ENCODE peak calls at places on chromosome 15, in six cellular contexts. One of them, this sample, is unnamed.

GRCh38 chr15:33963831-33964664 is 4.2 kb upstream of the CHRM5 start:
- DNase-seq in GM13977: peak
- DNase-seq in uterus: no peak
- DNase-seq in nephron progenitor cell: no peak
- DNase-seq in neural crest cell: no peak
- DNase-seq in astrocyte of the spinal cord: peak
- DNase-seq in this sample: no peak

GRCh38 chr15:96314508-96314907 is 16.0 kb upstream of the NR2F2 start:
- DNase-seq in GM13977: no peak
- DNase-seq in neural crest cell: no peak
- DNase-seq in astrocyte of the spinal cord: no peak
- DNase-seq in nephron progenitor cell: no peak
- DNase-seq in uterus: no peak
- DNase-seq in this sample: no peak

GRCh38 chr15:35626531-35626930 is 80.6 kb upstream of the DPH6 start:
- DNase-seq in astrocyte of the spinal cord: no peak
- DNase-seq in GM13977: no peak
- DNase-seq in uterus: no peak
- DNase-seq in neural crest cell: no peak
- DNase-seq in nephron progenitor cell: no peak
- DNase-seq in this sample: no peak

GRCh38 chr15:60006203-60006782 is 2.2 kb downstream of the FOXB1 start:
- DNase-seq in neural crest cell: no peak
- DNase-seq in GM13977: peak
- DNase-seq in uterus: no peak
- DNase-seq in astrocyte of the spinal cord: no peak
- DNase-seq in nephron progenitor cell: peak
- DNase-seq in this sample: peak

GRCh38 chr15:89177633-89178306 is 43.6 kb downstream of the RLBP1 start:
- DNase-seq in GM13977: peak
- DNase-seq in uterus: peak
- DNase-seq in neural crest cell: peak
- DNase-seq in nephron progenitor cell: peak
- DNase-seq in astrocyte of the spinal cord: peak
- DNase-seq in this sample: peak

GRCh38 chr15:34584321-34584668 is 844 bp upstream of the GOLGA8B start:
- DNase-seq in nephron progenitor cell: peak
- DNase-seq in uterus: no peak
- DNase-seq in GM13977: peak
- DNase-seq in neural crest cell: no peak
- DNase-seq in astrocyte of the spinal cord: no peak
- DNase-seq in this sample: no peak

GRCh38 chr15:80194914-80195313 is 42.1 kb downstream of the FAH start:
- DNase-seq in neural crest cell: no peak
- DNase-seq in uterus: no peak
- DNase-seq in GM13977: no peak
- DNase-seq in astrocyte of the spinal cord: no peak
- DNase-seq in nephron progenitor cell: no peak
- DNase-seq in this sample: no peak

GRCh38 chr15:88080616-88081015 is 175.9 kb downstream of the NTRK3 start:
- DNase-seq in nephron progenitor cell: no peak
- DNase-seq in GM13977: no peak
- DNase-seq in neural crest cell: no peak
- DNase-seq in astrocyte of the spinal cord: no peak
- DNase-seq in uterus: no peak
- DNase-seq in this sample: no peak

GRCh38 chr15:25053000-25053815 is 98.4 kb downstream of the SNRPN start:
- DNase-seq in neural crest cell: no peak
- DNase-seq in uterus: no peak
- DNase-seq in nephron progenitor cell: no peak
- DNase-seq in GM13977: no peak
- DNase-seq in astrocyte of the spinal cord: no peak
- DNase-seq in this sample: no peak

GRCh38 chr15:78075490-78076230 is 1.9 kb downstream of the TBC1D2B start:
- DNase-seq in uterus: peak
- DNase-seq in neural crest cell: no peak
- DNase-seq in GM13977: no peak
- DNase-seq in nephron progenitor cell: peak
- DNase-seq in astrocyte of the spinal cord: peak
- DNase-seq in this sample: peak

GRCh38 chr15:88497109-88497761 is 29.7 kb downstream of the MRPS11 start:
- DNase-seq in nephron progenitor cell: no peak
- DNase-seq in GM13977: no peak
- DNase-seq in astrocyte of the spinal cord: no peak
- DNase-seq in neural crest cell: no peak
- DNase-seq in uterus: no peak
- DNase-seq in this sample: no peak

GRCh38 chr15:71245588-71245987 is 130.3 kb downstream of the THSD4 start:
- DNase-seq in GM13977: no peak
- DNase-seq in nephron progenitor cell: no peak
- DNase-seq in uterus: no peak
- DNase-seq in neural crest cell: no peak
- DNase-seq in astrocyte of the spinal cord: no peak
- DNase-seq in this sample: no peak

GRCh38 chr15:67882487-67883227 is 42.8 kb upstream of the RNU6-1 start:
- DNase-seq in neural crest cell: no peak
- DNase-seq in GM13977: peak
- DNase-seq in nephron progenitor cell: no peak
- DNase-seq in astrocyte of the spinal cord: no peak
- DNase-seq in uterus: peak
- DNase-seq in this sample: no peak

GRCh38 chr15:79474252-79474651 is 42.1 kb downstream of the MINAR1 start:
- DNase-seq in uterus: no peak
- DNase-seq in astrocyte of the spinal cord: peak
- DNase-seq in GM13977: no peak
- DNase-seq in nephron progenitor cell: no peak
- DNase-seq in neural crest cell: no peak
- DNase-seq in this sample: no peak

GRCh38 chr15:20340931-20341661 is 200.5 kb downstream of the GOLGA6L6 start:
- DNase-seq in uterus: peak
- DNase-seq in nephron progenitor cell: peak
- DNase-seq in neural crest cell: peak
- DNase-seq in GM13977: peak
- DNase-seq in astrocyte of the spinal cord: peak
- DNase-seq in this sample: peak

GRCh38 chr15:57148236-57148635 is 228.1 kb upstream of the CGNL1 start:
- DNase-seq in uterus: no peak
- DNase-seq in astrocyte of the spinal cord: no peak
- DNase-seq in nephron progenitor cell: no peak
- DNase-seq in neural crest cell: no peak
- DNase-seq in GM13977: no peak
- DNase-seq in this sample: no peak

GRCh38 chr15:89805241-89806216 is 9.1 kb downstream of the ANPEP start:
- DNase-seq in neural crest cell: no peak
- DNase-seq in nephron progenitor cell: no peak
- DNase-seq in astrocyte of the spinal cord: no peak
- DNase-seq in uterus: no peak
- DNase-seq in GM13977: no peak
- DNase-seq in this sample: no peak

GRCh38 chr15:56969265-56969895 is 50.9 kb downstream of the TCF12 start:
- DNase-seq in nephron progenitor cell: no peak
- DNase-seq in uterus: no peak
- DNase-seq in neural crest cell: no peak
- DNase-seq in astrocyte of the spinal cord: no peak
- DNase-seq in GM13977: no peak
- DNase-seq in this sample: no peak

GRCh38 chr15:66472176-66472999 is 25.2 kb downstream of the SNAPC5 start:
- DNase-seq in uterus: no peak
- DNase-seq in nephron progenitor cell: no peak
- DNase-seq in GM13977: peak
- DNase-seq in astrocyte of the spinal cord: peak
- DNase-seq in neural crest cell: no peak
- DNase-seq in this sample: no peak

GRCh38 chr15:47786371-47786770 is 69.1 kb downstream of the SEMA6D start:
- DNase-seq in neural crest cell: no peak
- DNase-seq in nephron progenitor cell: no peak
- DNase-seq in GM13977: no peak
- DNase-seq in uterus: no peak
- DNase-seq in astrocyte of the spinal cord: no peak
- DNase-seq in this sample: no peak

DNA sequence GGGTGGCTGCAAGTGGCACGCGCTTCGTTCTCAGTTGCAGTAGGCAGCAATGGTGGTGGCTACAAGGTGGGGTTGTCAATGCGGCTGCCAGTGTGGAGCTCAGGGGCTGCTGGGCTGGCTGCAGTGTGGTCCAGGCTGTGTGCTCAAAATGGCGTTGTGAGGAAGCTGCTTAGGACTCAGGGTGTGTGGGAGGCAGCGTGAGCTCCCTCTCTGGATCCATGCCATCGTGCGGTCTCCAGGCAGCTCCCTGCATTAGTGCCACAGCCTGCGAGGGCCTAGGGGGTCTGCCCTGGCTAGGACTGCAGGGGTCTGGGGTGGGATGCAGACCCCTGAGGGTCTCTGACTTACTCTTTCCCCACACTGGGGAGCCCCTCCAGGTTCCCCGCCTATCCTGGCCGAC is 397.2 kb downstream of the OCA2 start:
- DNase-seq in astrocyte of the spinal cord: no peak
- DNase-seq in uterus: no peak
- DNase-seq in GM13977: no peak
- DNase-seq in nephron progenitor cell: no peak
- DNase-seq in neural crest cell: no peak
- DNase-seq in this sample: no peak
- TF ChIP-seq CTCF in astrocyte of the spinal cord: no peak
- TF ChIP-seq CTCF in uterus: no peak
- TF ChIP-seq CTCF in GM13977: no peak
- TF ChIP-seq CTCF in nephron progenitor cell: no peak
- TF ChIP-seq CTCF in neural crest cell: no peak
- TF ChIP-seq CTCF in this sample: no peak

GRCh38 chr15:38068600-38068999 is 134.2 kb downstream of the TMCO5A start:
- DNase-seq in uterus: no peak
- DNase-seq in neural crest cell: no peak
- DNase-seq in nephron progenitor cell: no peak
- DNase-seq in GM13977: no peak
- DNase-seq in astrocyte of the spinal cord: peak
- DNase-seq in this sample: no peak

GRCh38 chr15:38066612-38067011 is 132.2 kb downstream of the TMCO5A start:
- DNase-seq in astrocyte of the spinal cord: no peak
- DNase-seq in nephron progenitor cell: no peak
- DNase-seq in GM13977: no peak
- DNase-seq in neural crest cell: no peak
- DNase-seq in uterus: no peak
- DNase-seq in this sample: no peak

GRCh38 chr15:38069506-38069905 is 135.1 kb downstream of the TMCO5A start:
- DNase-seq in astrocyte of the spinal cord: peak
- DNase-seq in uterus: peak
- DNase-seq in neural crest cell: no peak
- DNase-seq in GM13977: no peak
- DNase-seq in nephron progenitor cell: no peak
- DNase-seq in this sample: no peak

GRCh38 chr15:38070778-38071177 is 136.3 kb downstream of the TMCO5A start:
- DNase-seq in GM13977: no peak
- DNase-seq in uterus: no peak
- DNase-seq in neural crest cell: no peak
- DNase-seq in nephron progenitor cell: no peak
- DNase-seq in astrocyte of the spinal cord: no peak
- DNase-seq in this sample: no peak

DNA sequence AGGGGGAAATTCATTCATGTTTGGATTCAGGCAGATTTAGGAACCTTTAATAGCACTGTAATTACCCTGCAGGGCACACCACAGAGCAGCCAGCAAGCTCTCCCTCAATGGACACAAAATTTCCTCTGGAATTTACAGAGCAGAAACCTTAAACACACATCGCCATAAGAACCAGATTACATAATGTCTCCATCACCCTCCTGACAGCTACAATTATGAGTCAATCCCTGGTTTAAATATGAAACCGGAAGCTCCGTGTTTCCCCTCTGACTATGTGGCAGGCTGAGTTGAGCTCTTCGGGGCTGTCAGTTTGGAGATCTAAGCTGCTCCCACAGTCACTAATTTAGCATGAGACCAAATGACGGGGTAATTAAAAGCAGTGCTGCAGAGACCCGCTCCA is 134.6 kb downstream of the TMCO5A start:
- DNase-seq in nephron progenitor cell: no peak
- DNase-seq in uterus: no peak
- DNase-seq in GM13977: peak
- DNase-seq in astrocyte of the spinal cord: peak
- DNase-seq in neural crest cell: no peak
- DNase-seq in this sample: no peak
- TF ChIP-seq CTCF in nephron progenitor cell: no peak
- TF ChIP-seq CTCF in uterus: no peak
- TF ChIP-seq CTCF in GM13977: no peak
- TF ChIP-seq CTCF in astrocyte of the spinal cord: no peak
- TF ChIP-seq CTCF in neural crest cell: no peak
- TF ChIP-seq CTCF in this sample: no peak

GRCh38 chr15:50053457-50053856 is 65.6 kb downstream of the ATP8B4 start:
- DNase-seq in uterus: no peak
- DNase-seq in neural crest cell: no peak
- DNase-seq in nephron progenitor cell: no peak
- DNase-seq in astrocyte of the spinal cord: no peak
- DNase-seq in GM13977: no peak
- DNase-seq in this sample: no peak

GRCh38 chr15:50049871-50050270 is 69.2 kb downstream of the ATP8B4 start:
- DNase-seq in nephron progenitor cell: no peak
- DNase-seq in GM13977: no peak
- DNase-seq in neural crest cell: no peak
- DNase-seq in uterus: no peak
- DNase-seq in astrocyte of the spinal cord: peak
- DNase-seq in this sample: no peak

GRCh38 chr15:50051344-50051743 is 67.7 kb downstream of the ATP8B4 start:
- DNase-seq in GM13977: no peak
- DNase-seq in uterus: no peak
- DNase-seq in neural crest cell: no peak
- DNase-seq in astrocyte of the spinal cord: no peak
- DNase-seq in nephron progenitor cell: no peak
- DNase-seq in this sample: no peak

GRCh38 chr15:50055333-50056278 is 63.4 kb downstream of the ATP8B4 start:
- DNase-seq in GM13977: no peak
- DNase-seq in nephron progenitor cell: no peak
- DNase-seq in uterus: no peak
- DNase-seq in astrocyte of the spinal cord: peak
- DNase-seq in neural crest cell: no peak
- DNase-seq in this sample: no peak

DNA sequence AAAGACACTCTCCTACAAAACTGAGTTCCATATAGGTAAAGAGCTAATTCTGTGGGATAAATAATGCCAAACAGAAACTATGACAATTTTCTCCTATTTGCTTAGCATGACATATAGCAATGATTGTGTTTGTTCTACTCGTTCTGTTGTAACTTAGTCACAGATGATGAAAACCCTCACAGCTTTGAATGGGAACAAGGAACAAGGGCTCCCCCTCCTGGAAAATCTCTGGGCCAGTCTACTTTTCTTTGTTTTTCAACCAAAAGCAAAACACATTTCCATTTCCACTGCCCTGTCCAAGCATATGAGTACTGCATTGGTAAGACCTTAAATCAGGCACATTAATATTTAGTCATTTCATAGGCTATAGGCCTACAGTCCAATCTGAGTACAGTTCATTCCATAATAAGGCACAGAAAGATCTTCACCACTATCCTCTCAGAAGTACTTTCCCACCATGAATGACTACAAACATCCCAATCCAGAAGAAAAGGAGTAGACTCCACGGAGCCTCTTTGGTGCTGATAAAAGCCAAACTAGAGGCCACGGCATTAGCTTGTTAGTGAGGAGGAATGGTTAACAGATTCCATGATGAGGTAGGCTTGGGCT is 67.1 kb downstream of the ATP8B4 start:
- DNase-seq in GM13977: no peak
- DNase-seq in astrocyte of the spinal cord: peak
- DNase-seq in neural crest cell: peak
- DNase-seq in nephron progenitor cell: peak
- DNase-seq in uterus: peak
- DNase-seq in this sample: peak
- TF ChIP-seq CTCF in GM13977: peak
- TF ChIP-seq CTCF in astrocyte of the spinal cord: peak
- TF ChIP-seq CTCF in neural crest cell: peak
- TF ChIP-seq CTCF in nephron progenitor cell: peak
- TF ChIP-seq CTCF in uterus: peak
- TF ChIP-seq CTCF in this sample: no peak

GRCh38 chr15:99042909-99043308 is 35.3 kb upstream of the PGPEP1L start:
- DNase-seq in GM13977: no peak
- DNase-seq in nephron progenitor cell: no peak
- DNase-seq in uterus: no peak
- DNase-seq in astrocyte of the spinal cord: no peak
- DNase-seq in neural crest cell: no peak
- DNase-seq in this sample: no peak
- TF ChIP-seq CTCF in GM13977: no peak
- TF ChIP-seq CTCF in nephron progenitor cell: no peak
- TF ChIP-seq CTCF in uterus: no peak
- TF ChIP-seq CTCF in astrocyte of the spinal cord: no peak
- TF ChIP-seq CTCF in neural crest cell: no peak
- TF ChIP-seq CTCF in this sample: no peak

This sample was measured in endothelial cell.